ENCODE peak calls at places on chromosomes 2 and 18, in nine cellular contexts. M, U, I, Q, C, S, G, N and T are unnamed samples.

GRCh38 chr2:3211256-3211970 is 166.2 kb downstream of the EIPR1 start:
- DNase-seq in M (no peak), U (no peak), I (no peak), Q (no peak), C (no peak), S (no peak), G (no peak), N (no peak), T (no peak)

GRCh38 chr2:136116111-136116812 is 1.7 kb downstream of the CXCR4 start:
- DNase-seq in M (no peak), U (no peak), I (no peak), Q (peak), C (peak), S (peak), G (peak), N (peak), T (peak)

GRCh38 chr2:141271346-141271745 is 859.5 kb downstream of the LRP1B start:
- DNase-seq in M (no peak), U (no peak), I (no peak), Q (no peak), C (peak), S (no peak), G (no peak), N (no peak), T (no peak)

GRCh38 chr18:49319590-49319989 is 140.9 kb downstream of the DYM start:
- DNase-seq in M (no peak), U (peak), I (no peak), Q (no peak), C (no peak), S (no peak), G (no peak), N (no peak), T (no peak)

GRCh38 chr2:10497797-10498251 is 49.7 kb upstream of the ODC1 start:
- DNase-seq in M (peak), U (no peak), I (no peak), Q (no peak), C (no peak), S (peak), G (peak), N (no peak), T (peak)

GRCh38 chr2:187055463-187055862 is 206.5 kb upstream of the ZSWIM2 start:
- DNase-seq in M (no peak), U (no peak), I (no peak), Q (no peak), C (peak), S (no peak), G (no peak), N (no peak), T (no peak)

GRCh38 chr2:383173-383572 is 95.3 kb upstream of the ALKAL2 start:
- DNase-seq in M (no peak), U (no peak), I (no peak), Q (no peak), C (no peak), S (peak), G (no peak), N (no peak), T (no peak)

GRCh38 chr18:12598181-12598921 is 59.6 kb downstream of the SPIRE1 start:
- DNase-seq in M (no peak), U (no peak), I (no peak), Q (no peak), C (no peak), S (peak), G (no peak), N (no peak), T (peak)

GRCh38 chr18:22813648-22814328 is 119.3 kb upstream of the RBBP8 start:
- DNase-seq in M (no peak), U (no peak), I (no peak), Q (no peak), C (peak), S (peak), G (peak), N (no peak), T (peak)

GRCh38 chr18:3305354-3305762 is 43.4 kb downstream of the MYL12B start:
- DNase-seq in M (no peak), U (no peak), I (no peak), Q (no peak), C (no peak), S (peak), G (no peak), N (no peak), T (peak)

GRCh38 chr18:45590546-45590945 is 24.7 kb upstream of the SLC14A2 start:
- DNase-seq in M (no peak), U (no peak), I (no peak), Q (no peak), C (no peak), S (no peak), G (no peak), N (no peak), T (no peak)

GRCh38 chr2:64404743-64405142 is 49.2 kb upstream of the LGALSL start:
- DNase-seq in M (no peak), U (no peak), I (no peak), Q (peak), C (no peak), S (peak), G (no peak), N (no peak), T (no peak)

GRCh38 chr18:13635046-13635445 is 91.3 kb downstream of the FAM210A start:
- DNase-seq in M (no peak), U (no peak), I (no peak), Q (no peak), C (no peak), S (no peak), G (no peak), N (no peak), T (no peak)

GRCh38 chr2:28624798-28625701 is 126.6 kb upstream of the PPP1CB start:
- DNase-seq in M (no peak), U (no peak), I (no peak), Q (peak), C (no peak), S (peak), G (no peak), N (peak), T (peak)

GRCh38 chr2:152380261-152381055 is 45.5 kb downstream of the FMNL2 start:
- DNase-seq in M (no peak), U (no peak), I (no peak), Q (no peak), C (no peak), S (no peak), G (no peak), N (no peak), T (no peak)

GRCh38 chr2:177101930-177102329 is 110.7 kb upstream of the HNRNPA3 start:
- DNase-seq in M (no peak), U (no peak), I (no peak), Q (no peak), C (no peak), S (no peak), G (no peak), N (no peak), T (no peak)

GRCh38 chr2:11976090-11976489 is 229.7 kb downstream of the LPIN1 start:
- DNase-seq in M (no peak), U (no peak), I (no peak), Q (no peak), C (no peak), S (no peak), G (no peak), N (no peak), T (no peak)